ENCODE peak calls at places on chromosomes 11 and 22, in six cellular contexts. One of them, this sample, is unnamed.
A peak's percentile ranks its signal among the peaks of the same experiment; 100 is the strongest.

GRCh38 chr11:95788921-95789505 is 569 bp downstream of the FAM76B start:
- DNase-seq in effector memory CD4-positive, alpha-beta T cell: peak; percentile 5
- DNase-seq in GM04504: peak; percentile 16
- DNase-seq in Peyer's patch: peak; percentile 49
- DNase-seq in RKO: peak; percentile 69
- DNase-seq in stimulated activated CD4-positive, alpha-beta T cell treated with anti-CD3 and anti-CD28 coated beads, Interleukin-15, amount 100 ng/mL, for 1 hour: no peak
- DNase-seq in this sample: peak; percentile 82

GRCh38 chr11:82843057-82843795 is 57.0 kb downstream of the PRCP start:
- DNase-seq in effector memory CD4-positive, alpha-beta T cell: no peak
- DNase-seq in GM04504: no peak
- DNase-seq in Peyer's patch: no peak
- DNase-seq in RKO: no peak
- DNase-seq in stimulated activated CD4-positive, alpha-beta T cell treated with anti-CD3 and anti-CD28 coated beads, Interleukin-15, amount 100 ng/mL, for 1 hour: no peak
- DNase-seq in this sample: no peak

GRCh38 chr11:121446752-121447156 is 5.4 kb upstream of the SORL1 start:
- DNase-seq in effector memory CD4-positive, alpha-beta T cell: no peak
- DNase-seq in GM04504: no peak
- DNase-seq in Peyer's patch: no peak
- DNase-seq in RKO: no peak
- DNase-seq in stimulated activated CD4-positive, alpha-beta T cell treated with anti-CD3 and anti-CD28 coated beads, Interleukin-15, amount 100 ng/mL, for 1 hour: no peak
- DNase-seq in this sample: peak; percentile 88

GRCh38 chr11:64866173-64866491 is 12.3 kb downstream of the EHD1 start:
- DNase-seq in effector memory CD4-positive, alpha-beta T cell: no peak
- DNase-seq in GM04504: no peak
- DNase-seq in Peyer's patch: no peak
- DNase-seq in RKO: no peak
- DNase-seq in stimulated activated CD4-positive, alpha-beta T cell treated with anti-CD3 and anti-CD28 coated beads, Interleukin-15, amount 100 ng/mL, for 1 hour: no peak
- DNase-seq in this sample: no peak

GRCh38 chr22:29617922-29618629 is 14.6 kb downstream of the NF2 start:
- DNase-seq in effector memory CD4-positive, alpha-beta T cell: no peak
- DNase-seq in GM04504: no peak
- DNase-seq in Peyer's patch: no peak
- DNase-seq in RKO: no peak
- DNase-seq in stimulated activated CD4-positive, alpha-beta T cell treated with anti-CD3 and anti-CD28 coated beads, Interleukin-15, amount 100 ng/mL, for 1 hour: no peak
- DNase-seq in this sample: no peak

GRCh38 chr11:35735903-35736302 is 73.3 kb downstream of the TRIM44 start:
- DNase-seq in effector memory CD4-positive, alpha-beta T cell: no peak
- DNase-seq in GM04504: no peak
- DNase-seq in Peyer's patch: no peak
- DNase-seq in RKO: no peak
- DNase-seq in stimulated activated CD4-positive, alpha-beta T cell treated with anti-CD3 and anti-CD28 coated beads, Interleukin-15, amount 100 ng/mL, for 1 hour: no peak
- DNase-seq in this sample: no peak

GRCh38 chr22:36415415-36416168 is 27.8 kb upstream of the MYH9 start:
- DNase-seq in effector memory CD4-positive, alpha-beta T cell: no peak
- DNase-seq in GM04504: no peak
- DNase-seq in Peyer's patch: no peak
- DNase-seq in RKO: peak; percentile 20
- DNase-seq in stimulated activated CD4-positive, alpha-beta T cell treated with anti-CD3 and anti-CD28 coated beads, Interleukin-15, amount 100 ng/mL, for 1 hour: no peak
- DNase-seq in this sample: peak; percentile 86

GRCh38 chr11:70074701-70075100 is 3.4 kb upstream of the ANO1 start:
- DNase-seq in effector memory CD4-positive, alpha-beta T cell: no peak
- DNase-seq in GM04504: no peak
- DNase-seq in Peyer's patch: peak; percentile 34
- DNase-seq in RKO: no peak
- DNase-seq in stimulated activated CD4-positive, alpha-beta T cell treated with anti-CD3 and anti-CD28 coated beads, Interleukin-15, amount 100 ng/mL, for 1 hour: no peak
- DNase-seq in this sample: peak; percentile 32

GRCh38 chr22:19849800-19850481 is 4.7 kb downstream of the GNB1L start:
- DNase-seq in effector memory CD4-positive, alpha-beta T cell: no peak
- DNase-seq in GM04504: no peak
- DNase-seq in Peyer's patch: no peak
- DNase-seq in RKO: no peak
- DNase-seq in stimulated activated CD4-positive, alpha-beta T cell treated with anti-CD3 and anti-CD28 coated beads, Interleukin-15, amount 100 ng/mL, for 1 hour: no peak
- DNase-seq in this sample: peak; percentile 94

GRCh38 chr22:31160328-31160978 is 471 bp downstream of the RNF185 start:
- DNase-seq in effector memory CD4-positive, alpha-beta T cell: no peak
- DNase-seq in GM04504: no peak
- DNase-seq in Peyer's patch: peak; percentile 52
- DNase-seq in RKO: peak; percentile 26
- DNase-seq in stimulated activated CD4-positive, alpha-beta T cell treated with anti-CD3 and anti-CD28 coated beads, Interleukin-15, amount 100 ng/mL, for 1 hour: no peak
- DNase-seq in this sample: no peak

GRCh38 chr11:88174627-88175003 is 628 bp downstream of the RAB38 start:
- DNase-seq in effector memory CD4-positive, alpha-beta T cell: no peak
- DNase-seq in GM04504: peak; percentile 48
- DNase-seq in Peyer's patch: peak; percentile 77
- DNase-seq in RKO: peak; percentile 90
- DNase-seq in stimulated activated CD4-positive, alpha-beta T cell treated with anti-CD3 and anti-CD28 coated beads, Interleukin-15, amount 100 ng/mL, for 1 hour: peak; percentile 20
- DNase-seq in this sample: peak; percentile 77

GRCh38 chr11:2378527-2379210 is 1.6 kb downstream of the CD81 start:
- DNase-seq in effector memory CD4-positive, alpha-beta T cell: no peak
- DNase-seq in GM04504: peak; percentile 74
- DNase-seq in Peyer's patch: peak; percentile 53
- DNase-seq in RKO: peak; percentile 15
- DNase-seq in stimulated activated CD4-positive, alpha-beta T cell treated with anti-CD3 and anti-CD28 coated beads, Interleukin-15, amount 100 ng/mL, for 1 hour: no peak
- DNase-seq in this sample: no peak

This sample was measured in islet precursor cell.